ENCODE peak calls at places on chromosomes 7 and 10, in four cellular contexts. W is left ventricle myocardium inferior, M is spleen, I is neuronal stem cell. U is an unnamed sample. For H3K4me1, the result is how much of the 10 kb centered on the place peaks cover.

GRCh38 chr7:24129597-24129996 is 154.4 kb upstream of the NPY start:
- DNase-seq in W (no peak), M (no peak), I (no peak), U (no peak)

GRCh38 chr7:46764100-46764941 is 817.6 kb downstream of the TNS3 start:
- DNase-seq in W (no peak), M (no peak), I (no peak), U (no peak)

GRCh38 chr7:134778941-134779740 is at the start of gene CALD1:
- DNase-seq in W (peak), M (no peak), I (peak), U (peak)

GRCh38 chr10:28331821-28332220 is 29.0 kb upstream of the MPP7 start:
- DNase-seq in W (no peak), M (no peak), I (no peak), U (no peak)

GRCh38 chr10:129308953-129309352 is 158.1 kb upstream of the MGMT start:
- DNase-seq in W (no peak), M (no peak), I (no peak), U (no peak)

GRCh38 chr10:11603741-11604140 is 7.7 kb downstream of the USP6NL start:
- DNase-seq in W (no peak), M (no peak), I (no peak), U (no peak)

GRCh38 chr7:140604760-140605159 is 35.9 kb downstream of the DENND2A start:
- DNase-seq in W (no peak), M (no peak), I (no peak), U (no peak)

GRCh38 chr7:29115753-29116152 is 30.6 kb downstream of the CPVL start:
- DNase-seq in W (no peak), M (no peak), I (no peak), U (no peak)

GRCh38 chr10:51074238-51075028 is at the start of gene PRKG1:
- DNase-seq in W (peak), M (peak), I (peak), U (peak)

GRCh38 chr10:11009471-11010308 is 8.0 kb upstream of the CELF2 start:
- DNase-seq in W (no peak), M (no peak), I (no peak), U (no peak)

GRCh38 chr10:45555789-45556188 is 116.8 kb downstream of the ZFAND4 start:
- DNase-seq in W (no peak), M (no peak), I (no peak), U (no peak)

GRCh38 chr10:86035791-86036543 is 330.6 kb downstream of the GRID1 start:
- DNase-seq in W (no peak), M (no peak), I (no peak), U (no peak)

GRCh38 chr10:13844651-13845050 is 257.9 kb downstream of the PRPF18 start:
- DNase-seq in W (no peak), M (no peak), I (no peak), U (no peak)
- H3K4me1 ChIP-seq in W (half or more), M (under half), I (under half), U (under half)

DNA sequence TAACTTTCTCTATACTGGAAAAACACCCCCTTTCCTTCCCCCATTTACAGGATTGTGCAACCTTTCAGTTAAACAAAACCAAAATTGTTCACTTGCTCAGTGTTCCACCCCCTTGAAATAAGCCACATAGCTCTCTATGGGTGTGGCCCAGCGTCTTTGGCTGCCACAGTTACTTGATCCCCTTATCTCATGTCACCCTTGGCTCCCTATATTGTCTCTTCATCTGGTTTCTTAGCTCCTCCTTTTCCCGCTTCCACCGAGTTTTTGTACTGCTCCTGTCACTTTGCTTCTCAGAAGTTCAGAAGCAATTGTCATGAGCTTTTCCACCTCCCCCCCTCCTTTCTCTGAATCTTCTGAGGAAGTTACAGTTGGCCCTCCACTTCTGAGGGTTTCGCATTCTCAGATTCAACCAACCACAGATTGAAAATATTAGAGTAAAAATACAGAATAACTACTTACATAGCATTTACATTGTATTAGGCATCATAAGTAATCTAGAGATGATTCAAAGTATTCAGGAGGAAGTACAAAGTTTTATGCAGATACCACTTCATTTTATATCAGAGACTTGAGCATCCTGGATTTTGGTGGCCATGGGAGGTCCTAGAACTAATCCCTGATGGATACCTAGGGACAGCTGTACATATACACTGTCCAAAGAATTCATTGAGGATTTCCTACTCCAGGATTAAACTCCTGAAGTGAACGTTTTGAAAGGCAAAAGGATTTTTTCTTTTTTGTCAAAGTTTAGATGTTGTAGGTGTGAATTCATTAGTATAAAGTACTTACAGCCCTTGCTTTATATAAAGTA is 60.4 kb downstream of the ADD3 start:
- DNase-seq in W (peak), M (no peak), I (no peak), U (no peak)
- H3K4me1 ChIP-seq in W (half or more), M (under half), I (under half), U (under half)

GRCh38 chr7:42222119-42222518 is 14.9 kb downstream of the GLI3 start:
- DNase-seq in W (no peak), M (no peak), I (no peak), U (peak)

GRCh38 chr7:42219447-42219846 is 17.6 kb downstream of the GLI3 start:
- DNase-seq in W (no peak), M (no peak), I (no peak), U (no peak)

GRCh38 chr7:42222891-42223290 is 14.1 kb downstream of the GLI3 start:
- DNase-seq in W (no peak), M (no peak), I (no peak), U (no peak)

GRCh38 chr7:42218248-42218647 is 18.8 kb downstream of the GLI3 start:
- DNase-seq in W (no peak), M (no peak), I (no peak), U (no peak)

DNA sequence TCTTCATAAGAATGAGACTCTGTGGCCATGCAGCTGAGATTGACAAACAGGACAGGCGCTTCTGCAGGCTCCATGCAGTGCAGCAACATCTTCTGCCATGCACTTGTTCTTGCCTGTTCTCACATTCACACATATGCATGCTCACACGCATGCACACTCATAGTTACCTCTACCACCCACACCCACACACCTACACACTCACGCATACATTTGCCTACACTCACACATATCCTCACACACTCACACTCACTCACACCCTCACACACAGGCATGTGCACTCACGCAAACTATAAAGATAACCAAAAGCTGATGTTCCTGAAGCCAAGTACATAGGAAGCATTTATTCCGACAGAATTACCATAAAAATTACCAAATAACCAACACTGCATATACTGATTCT is 15.7 kb downstream of the GLI3 start:
- DNase-seq in W (no peak), M (no peak), I (no peak), U (no peak)
- H3K4me1 ChIP-seq in W (under half), M (under half), I (under half), U (under half)

GRCh38 chr7:52506325-52506724 is 529.1 kb upstream of the POM121L12 start:
- DNase-seq in W (no peak), M (no peak), I (no peak), U (no peak)
- H3K4me1 ChIP-seq in W (under half), M (under half), I (under half), U (under half)

GRCh38 chr7:35825984-35826383 is 25.1 kb downstream of the SEPTIN7 start:
- DNase-seq in W (no peak), M (no peak), I (no peak), U (no peak)
- H3K4me1 ChIP-seq in W (half or more), M (under half), I (under half), U (under half)

GRCh38 chr7:66150471-66150870 is 35.8 kb downstream of the CRCP start:
- DNase-seq in W (peak), M (no peak), I (no peak), U (no peak)
- H3K4me1 ChIP-seq in W (half or more), M (under half), I (under half), U (under half)

U was measured in NT2/D1.